ENCODE peak calls at places on chromosomes 13 and 19, in seven cellular contexts. One of them, this sample, is unnamed.
A peak's percentile ranks its signal among the peaks of the same experiment; 100 is the strongest.

GRCh38 chr13:95623141-95623540 is 21.4 kb downstream of the DZIP1 start:
- DNase-seq in lung: no peak
- DNase-seq in tibial artery: no peak
- DNase-seq in upper lobe of right lung: no peak
- DNase-seq in lower lobe of right lung: no peak
- DNase-seq in neural progenitor cell: no peak
- DNase-seq in fibroblast of lung: peak; percentile 35
- DNase-seq in this sample: no peak

GRCh38 chr19:1896508-1896907 is 8.7 kb upstream of the ADAT3 start:
- DNase-seq in lower lobe of right lung: peak; percentile 46
- DNase-seq in tibial artery: no peak
- DNase-seq in lung: no peak
- DNase-seq in upper lobe of right lung: no peak
- DNase-seq in neural progenitor cell: no peak
- DNase-seq in fibroblast of lung: no peak
- DNase-seq in this sample: no peak

GRCh38 chr13:80224468-80224867 is 116.5 kb downstream of the SPRY2 start:
- DNase-seq in fibroblast of lung: peak; percentile 78
- DNase-seq in lower lobe of right lung: no peak
- DNase-seq in neural progenitor cell: no peak
- DNase-seq in tibial artery: no peak
- DNase-seq in lung: no peak
- DNase-seq in upper lobe of right lung: no peak
- DNase-seq in this sample: no peak

GRCh38 chr19:47112166-47112663 is 1.4 kb downstream of the ZC3H4 start:
- DNase-seq in upper lobe of right lung: peak; percentile 95
- DNase-seq in neural progenitor cell: peak; percentile 91
- DNase-seq in lung: peak; percentile 92
- DNase-seq in fibroblast of lung: peak; percentile 86
- DNase-seq in tibial artery: peak; percentile 88
- DNase-seq in lower lobe of right lung: peak; percentile 93
- DNase-seq in this sample: peak; percentile 85

GRCh38 chr13:47831265-47831664 is 169.8 kb downstream of the SUCLA2 start:
- DNase-seq in upper lobe of right lung: no peak
- DNase-seq in tibial artery: no peak
- DNase-seq in neural progenitor cell: no peak
- DNase-seq in lower lobe of right lung: no peak
- DNase-seq in fibroblast of lung: no peak
- DNase-seq in lung: no peak
- DNase-seq in this sample: no peak

GRCh38 chr13:73193541-73193940 is 134.7 kb downstream of the KLF5 start:
- DNase-seq in lower lobe of right lung: no peak
- DNase-seq in lung: no peak
- DNase-seq in fibroblast of lung: no peak
- DNase-seq in neural progenitor cell: no peak
- DNase-seq in upper lobe of right lung: no peak
- DNase-seq in tibial artery: no peak
- DNase-seq in this sample: no peak

GRCh38 chr19:43330726-43331434 is 22.6 kb upstream of the CD177 start:
- DNase-seq in fibroblast of lung: no peak
- DNase-seq in neural progenitor cell: no peak
- DNase-seq in tibial artery: no peak
- DNase-seq in lower lobe of right lung: no peak
- DNase-seq in lung: no peak
- DNase-seq in upper lobe of right lung: no peak
- DNase-seq in this sample: no peak

GRCh38 chr19:12163841-12164240 is 945 bp downstream of the ZNF136 start:
- DNase-seq in fibroblast of lung: peak; percentile 36
- DNase-seq in tibial artery: no peak
- DNase-seq in lower lobe of right lung: no peak
- DNase-seq in upper lobe of right lung: no peak
- DNase-seq in lung: no peak
- DNase-seq in neural progenitor cell: peak; percentile 24
- DNase-seq in this sample: no peak

GRCh38 chr13:76878043-76878442 is 8.2 kb downstream of the KCTD12 start:
- DNase-seq in upper lobe of right lung: no peak
- DNase-seq in fibroblast of lung: no peak
- DNase-seq in lower lobe of right lung: no peak
- DNase-seq in neural progenitor cell: no peak
- DNase-seq in tibial artery: no peak
- DNase-seq in lung: no peak
- DNase-seq in this sample: no peak

GRCh38 chr13:93730780-93731179 is 504.2 kb downstream of the GPC6 start:
- DNase-seq in neural progenitor cell: no peak
- DNase-seq in lung: no peak
- DNase-seq in upper lobe of right lung: no peak
- DNase-seq in fibroblast of lung: peak; percentile 78
- DNase-seq in lower lobe of right lung: no peak
- DNase-seq in tibial artery: no peak
- DNase-seq in this sample: no peak

GRCh38 chr19:7540761-7541480 is 5.4 kb downstream of the PNPLA6 start:
- DNase-seq in tibial artery: no peak
- DNase-seq in neural progenitor cell: peak; percentile 42
- DNase-seq in lower lobe of right lung: peak; percentile 61
- DNase-seq in fibroblast of lung: peak; percentile 44
- DNase-seq in lung: no peak
- DNase-seq in upper lobe of right lung: peak; percentile 78
- DNase-seq in this sample: no peak

GRCh38 chr13:96540656-96541055 is 450.7 kb downstream of the HS6ST3 start:
- DNase-seq in fibroblast of lung: no peak
- DNase-seq in neural progenitor cell: no peak
- DNase-seq in upper lobe of right lung: no peak
- DNase-seq in tibial artery: no peak
- DNase-seq in lower lobe of right lung: no peak
- DNase-seq in lung: no peak
- DNase-seq in this sample: no peak

GRCh38 chr19:4066682-4067395 is at the start of gene ZBTB7A:
- DNase-seq in upper lobe of right lung: peak; percentile 92
- DNase-seq in lower lobe of right lung: peak; percentile 94
- DNase-seq in neural progenitor cell: peak; percentile 75
- DNase-seq in tibial artery: peak; percentile 92
- DNase-seq in fibroblast of lung: peak; percentile 61
- DNase-seq in lung: peak; percentile 91
- DNase-seq in this sample: peak; percentile 79

GRCh38 chr19:28701491-28701890 is 511.5 kb downstream of the UQCRFS1 start:
- DNase-seq in tibial artery: no peak
- DNase-seq in neural progenitor cell: no peak
- DNase-seq in lower lobe of right lung: no peak
- DNase-seq in upper lobe of right lung: no peak
- DNase-seq in fibroblast of lung: peak; percentile 57
- DNase-seq in lung: no peak
- DNase-seq in this sample: no peak

GRCh38 chr13:33445476-33445875 is 159.9 kb upstream of the STARD13 start:
- DNase-seq in neural progenitor cell: no peak
- DNase-seq in lower lobe of right lung: no peak
- DNase-seq in upper lobe of right lung: no peak
- DNase-seq in fibroblast of lung: no peak
- DNase-seq in lung: no peak
- DNase-seq in tibial artery: no peak
- DNase-seq in this sample: no peak

GRCh38 chr19:42078058-42078457 is 2.1 kb downstream of the ZNF574 start:
- DNase-seq in tibial artery: no peak
- DNase-seq in lower lobe of right lung: no peak
- DNase-seq in neural progenitor cell: no peak
- DNase-seq in upper lobe of right lung: no peak
- DNase-seq in lung: no peak
- DNase-seq in fibroblast of lung: no peak
- DNase-seq in this sample: no peak

GRCh38 chr19:43784981-43785808 is 4.4 kb upstream of the KCNN4 start:
- DNase-seq in lung: peak; percentile 54
- DNase-seq in fibroblast of lung: peak; percentile 60
- DNase-seq in upper lobe of right lung: peak; percentile 70
- DNase-seq in neural progenitor cell: peak; percentile 86
- DNase-seq in tibial artery: no peak
- DNase-seq in lower lobe of right lung: peak; percentile 71
- DNase-seq in this sample: no peak

GRCh38 chr19:33841685-33842084 is 45.0 kb downstream of the KCTD15 start:
- DNase-seq in tibial artery: no peak
- DNase-seq in upper lobe of right lung: peak; percentile 23
- DNase-seq in lung: peak; percentile 25
- DNase-seq in neural progenitor cell: no peak
- DNase-seq in lower lobe of right lung: no peak
- DNase-seq in fibroblast of lung: no peak
- DNase-seq in this sample: no peak

GRCh38 chr13:23870356-23871146 is 18.6 kb downstream of the MIPEP start:
- DNase-seq in neural progenitor cell: no peak
- DNase-seq in tibial artery: no peak
- DNase-seq in fibroblast of lung: no peak
- DNase-seq in upper lobe of right lung: no peak
- DNase-seq in lower lobe of right lung: no peak
- DNase-seq in lung: no peak
- DNase-seq in this sample: no peak

GRCh38 chr19:12996542-12997094 is 1.3 kb downstream of the NFIX start:
- DNase-seq in neural progenitor cell: peak; percentile 73
- DNase-seq in tibial artery: no peak
- DNase-seq in fibroblast of lung: no peak
- DNase-seq in lung: no peak
- DNase-seq in upper lobe of right lung: no peak
- DNase-seq in lower lobe of right lung: no peak
- DNase-seq in this sample: no peak

GRCh38 chr19:35766571-35767104 is 8.7 kb downstream of the PROSER3 start:
- DNase-seq in upper lobe of right lung: peak; percentile 61
- DNase-seq in tibial artery: no peak
- DNase-seq in lung: no peak
- DNase-seq in neural progenitor cell: no peak
- DNase-seq in lower lobe of right lung: no peak
- DNase-seq in fibroblast of lung: no peak
- DNase-seq in this sample: no peak

GRCh38 chr19:1131718-1132552 is 28.1 kb downstream of the GPX4 start:
- DNase-seq in lower lobe of right lung: peak; percentile 95
- DNase-seq in upper lobe of right lung: peak; percentile 94
- DNase-seq in fibroblast of lung: peak; percentile 93
- DNase-seq in tibial artery: peak; percentile 92
- DNase-seq in lung: peak; percentile 86
- DNase-seq in neural progenitor cell: peak; percentile 79
- DNase-seq in this sample: peak; percentile 82

GRCh38 chr19:7652061-7652641 is 15.2 kb downstream of the STXBP2 start:
- DNase-seq in neural progenitor cell: peak; percentile 92
- DNase-seq in lower lobe of right lung: peak; percentile 91
- DNase-seq in lung: peak; percentile 91
- DNase-seq in tibial artery: peak; percentile 67
- DNase-seq in fibroblast of lung: peak; percentile 45
- DNase-seq in upper lobe of right lung: peak; percentile 93
- DNase-seq in this sample: peak; percentile 85

GRCh38 chr13:113646376-113646775 is 11.6 kb downstream of the ATP4B start:
- DNase-seq in neural progenitor cell: no peak
- DNase-seq in upper lobe of right lung: no peak
- DNase-seq in tibial artery: peak; percentile 17
- DNase-seq in fibroblast of lung: no peak
- DNase-seq in lung: no peak
- DNase-seq in lower lobe of right lung: no peak
- DNase-seq in this sample: peak; percentile 39

GRCh38 chr13:33058816-33059215 is 42.6 kb downstream of the KL start:
- DNase-seq in upper lobe of right lung: no peak
- DNase-seq in lower lobe of right lung: no peak
- DNase-seq in tibial artery: no peak
- DNase-seq in neural progenitor cell: no peak
- DNase-seq in lung: no peak
- DNase-seq in fibroblast of lung: no peak
- DNase-seq in this sample: no peak

DNA sequence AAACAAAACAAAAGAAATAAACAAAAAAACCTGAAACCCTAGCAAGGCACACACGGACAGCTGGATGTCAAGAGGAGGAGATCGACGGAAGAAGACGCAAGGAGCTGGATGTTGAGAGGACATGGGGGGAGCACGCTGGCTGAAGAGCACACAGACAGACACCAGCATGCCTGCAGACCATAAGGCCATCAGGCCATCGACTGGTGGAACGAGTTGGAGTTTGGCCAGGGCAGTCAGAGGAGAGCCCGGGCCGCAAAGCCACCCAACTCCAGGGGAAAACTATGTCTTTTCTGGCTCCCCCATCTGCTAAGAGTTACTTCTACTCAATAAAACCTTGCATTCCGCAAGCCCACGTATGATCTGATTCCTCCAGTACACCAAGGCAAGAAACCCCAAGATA is 979.6 kb downstream of the PCDH17 start:
- DNase-seq in lung: no peak
- DNase-seq in fibroblast of lung: no peak
- DNase-seq in lower lobe of right lung: no peak
- DNase-seq in tibial artery: no peak
- DNase-seq in neural progenitor cell: no peak
- DNase-seq in upper lobe of right lung: no peak
- DNase-seq in this sample: no peak
- TF ChIP-seq CTCF in lung: no peak
- TF ChIP-seq CTCF in fibroblast of lung: no peak
- TF ChIP-seq CTCF in lower lobe of right lung: no peak
- TF ChIP-seq CTCF in tibial artery: no peak
- TF ChIP-seq CTCF in neural progenitor cell: no peak
- TF ChIP-seq CTCF in upper lobe of right lung: no peak
- TF ChIP-seq CTCF in this sample: no peak

GRCh38 chr19:51066393-51066792 is 1.5 kb upstream of the KLK13 start:
- DNase-seq in lung: no peak
- DNase-seq in fibroblast of lung: no peak
- DNase-seq in upper lobe of right lung: no peak
- DNase-seq in lower lobe of right lung: no peak
- DNase-seq in tibial artery: no peak
- DNase-seq in neural progenitor cell: no peak
- DNase-seq in this sample: no peak
- H3K27me3 ChIP-seq in lung: peaks cover 5% of the 10 kb centered on the region
- H3K27me3 ChIP-seq in fibroblast of lung: no peaks in the 10 kb centered on the region
- H3K27me3 ChIP-seq in upper lobe of right lung: peaks cover 37% of the 10 kb centered on the region
- H3K27me3 ChIP-seq in lower lobe of right lung: peaks cover 43% of the 10 kb centered on the region
- H3K27me3 ChIP-seq in tibial artery: no peaks in the 10 kb centered on the region
- H3K27me3 ChIP-seq in neural progenitor cell: peaks cover 29% of the 10 kb centered on the region
- H3K27me3 ChIP-seq in this sample: no peaks in the 10 kb centered on the region

DNA sequence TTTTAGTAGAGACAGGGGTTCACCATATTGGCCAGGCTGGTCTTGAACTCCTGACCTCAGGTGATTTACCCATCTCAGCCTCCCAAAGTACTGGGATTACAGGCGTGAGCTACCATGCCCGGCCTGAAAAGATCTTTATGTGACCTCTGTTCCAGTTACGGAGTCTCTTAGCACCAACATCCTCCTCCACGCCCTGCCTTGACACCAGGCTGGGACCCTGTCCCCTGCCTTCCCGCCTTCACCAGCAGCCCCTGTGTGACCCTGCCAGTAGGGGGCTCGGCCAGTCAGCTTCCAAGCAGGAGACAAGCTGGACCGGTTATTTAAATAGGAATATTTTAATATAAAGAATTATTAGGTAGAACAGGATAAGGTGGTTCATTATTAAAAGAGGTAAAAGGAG is 54.2 kb downstream of the GPR12 start:
- DNase-seq in upper lobe of right lung: no peak
- DNase-seq in fibroblast of lung: no peak
- DNase-seq in tibial artery: no peak
- DNase-seq in neural progenitor cell: no peak
- DNase-seq in lung: no peak
- DNase-seq in lower lobe of right lung: no peak
- DNase-seq in this sample: no peak
- TF ChIP-seq CTCF in upper lobe of right lung: no peak
- TF ChIP-seq CTCF in fibroblast of lung: no peak
- TF ChIP-seq CTCF in tibial artery: no peak
- TF ChIP-seq CTCF in neural progenitor cell: peak; percentile 23
- TF ChIP-seq CTCF in lung: no peak
- TF ChIP-seq CTCF in lower lobe of right lung: no peak
- TF ChIP-seq CTCF in this sample: no peak

DNA sequence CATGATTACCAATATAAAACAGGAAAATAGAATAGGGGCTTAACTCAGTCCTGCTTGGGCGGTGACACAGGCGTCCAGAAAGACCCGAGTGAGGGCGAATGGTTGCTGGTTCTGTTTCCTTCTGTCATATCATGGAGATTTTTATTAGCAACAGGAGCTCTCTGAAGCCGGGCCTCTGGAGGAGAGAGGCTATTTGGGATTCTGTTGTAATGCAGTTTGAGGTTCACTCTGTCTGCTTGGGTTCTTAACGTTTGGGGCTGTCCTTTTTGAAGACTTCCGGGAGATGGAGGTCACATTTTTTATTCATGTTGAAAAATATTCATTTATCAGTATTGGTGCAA is 115.7 kb upstream of the ZNF536 start:
- DNase-seq in fibroblast of lung: no peak
- DNase-seq in upper lobe of right lung: no peak
- DNase-seq in lower lobe of right lung: no peak
- DNase-seq in neural progenitor cell: no peak
- DNase-seq in tibial artery: no peak
- DNase-seq in lung: no peak
- DNase-seq in this sample: no peak
- H3K27me3 ChIP-seq in fibroblast of lung: no peaks in the 10 kb centered on the region
- H3K27me3 ChIP-seq in upper lobe of right lung: peaks cover 31% of the 10 kb centered on the region
- H3K27me3 ChIP-seq in lower lobe of right lung: peaks cover 52% of the 10 kb centered on the region
- H3K27me3 ChIP-seq in neural progenitor cell: peaks cover 10% of the 10 kb centered on the region
- H3K27me3 ChIP-seq in tibial artery: no peaks in the 10 kb centered on the region
- H3K27me3 ChIP-seq in lung: peaks cover 7% of the 10 kb centered on the region
- H3K27me3 ChIP-seq in this sample: peaks cover 60% of the 10 kb centered on the region

This sample was measured in breast epithelium.